ENCODE peak calls at places on chromosomes 3 and 15, in eight cellular contexts. N, H, O, J, E, B, R and U are unnamed samples.

GRCh38 chr15:58190419-58190818 is 52.2 kb downstream of the AQP9 start:
- DNase-seq in N (no peak), H (no peak), O (no peak), J (peak), E (no peak), B (no peak), R (no peak), U (no peak)

GRCh38 chr15:51132384-51133139 is 37.9 kb upstream of the TNFAIP8L3 start:
- DNase-seq in N (peak), H (peak), O (peak), J (peak), E (no peak), B (peak), R (peak), U (no peak)

GRCh38 chr3:54262541-54262940 is 140.2 kb downstream of the CACNA2D3 start:
- DNase-seq in N (no peak), H (no peak), O (no peak), J (no peak), E (no peak), B (no peak), R (no peak), U (no peak)

GRCh38 chr3:77935418-77935817 is 895.5 kb downstream of the ROBO2 start:
- DNase-seq in N (no peak), H (no peak), O (no peak), J (no peak), E (no peak), B (no peak), R (no peak), U (no peak)

GRCh38 chr15:73273181-73274002 is 95.4 kb downstream of the HCN4 start:
- DNase-seq in N (peak), H (peak), O (peak), J (peak), E (peak), B (peak), R (peak), U (peak)

GRCh38 chr3:160739079-160739478 is 17.0 kb upstream of the PPM1L start:
- DNase-seq in N (no peak), H (no peak), O (peak), J (peak), E (no peak), B (no peak), R (no peak), U (no peak)

GRCh38 chr15:96171842-96172241 is 158.7 kb upstream of the NR2F2 start:
- DNase-seq in N (no peak), H (no peak), O (no peak), J (no peak), E (no peak), B (no peak), R (peak), U (no peak)

GRCh38 chr15:31214158-31214863 is 112.3 kb upstream of the KLF13 start:
- DNase-seq in N (no peak), H (no peak), O (no peak), J (no peak), E (no peak), B (no peak), R (no peak), U (no peak)

GRCh38 chr3:188276366-188276765 is 122.4 kb downstream of the LPP start:
- DNase-seq in N (no peak), H (no peak), O (no peak), J (no peak), E (no peak), B (no peak), R (no peak), U (no peak)